ENCODE peak calls at places on chromosomes 13 and 19, in six cellular contexts. R, A, T, E, L and N are unnamed samples.

GRCh38 chr13:42715909-42716308 is 65.5 kb upstream of the FAM216B start:
- DNase-seq in L (no peak), A (no peak), E (no peak), R (no peak), T (no peak), N (no peak)

GRCh38 chr19:628168-628567 is 5.2 kb downstream of the POLRMT start:
- DNase-seq in R (no peak), A (no peak), T (no peak), L (peak), E (no peak), N (no peak)

GRCh38 chr13:63910406-63910957 is 2494.8 kb upstream of the PCDH20 start:
- DNase-seq in E (no peak), T (peak), A (no peak), R (peak), L (no peak), N (no peak)

GRCh38 chr13:33536639-33537425 is 251.3 kb upstream of the STARD13 start:
- DNase-seq in T (no peak), R (peak), E (no peak), L (no peak), A (no peak), N (no peak)

GRCh38 chr13:114043421-114044053 is 69.7 kb upstream of the C13orf46 start:
- DNase-seq in E (no peak), L (peak), R (peak), A (no peak), T (peak), N (no peak)

GRCh38 chr13:99559560-99559959 is 58.3 kb downstream of the TM9SF2 start:
- DNase-seq in L (no peak), E (no peak), T (peak), A (no peak), R (no peak), N (no peak)

GRCh38 chr13:51623473-51623872 is 39.2 kb downstream of the WDFY2 start:
- DNase-seq in R (no peak), A (no peak), L (no peak), E (no peak), T (no peak), N (no peak)

GRCh38 chr19:18020212-18021067 is 12.5 kb downstream of the ARRDC2 start:
- DNase-seq in R (no peak), A (peak), T (peak), L (peak), E (no peak), N (no peak)

GRCh38 chr19:39805120-39805519 is 26.5 kb downstream of the LEUTX start:
- DNase-seq in A (no peak), L (no peak), R (no peak), E (no peak), T (no peak), N (no peak)

GRCh38 chr19:639251-640155 is at the start of gene FGF22:
- DNase-seq in E (no peak), T (peak), R (peak), A (peak), L (peak), N (peak)

GRCh38 chr13:46992383-46992952 is 95.6 kb upstream of the HTR2A start:
- DNase-seq in A (peak), R (peak), L (no peak), E (no peak), T (peak), N (peak)

GRCh38 chr13:80598189-80598588 is 257.3 kb upstream of the SPRY2 start:
- DNase-seq in R (no peak), T (no peak), E (no peak), L (no peak), A (no peak), N (no peak)

GRCh38 chr19:37306383-37306963 is 64.4 kb upstream of the ZNF527 start:
- DNase-seq in A (no peak), R (no peak), T (no peak), L (no peak), E (no peak), N (no peak)

GRCh38 chr13:20607015-20607414 is 40.1 kb downstream of the IFT88 start:
- DNase-seq in A (no peak), T (no peak), L (no peak), R (no peak), E (no peak), N (no peak)

GRCh38 chr13:19981685-19982238 is 23.2 kb downstream of the ZMYM2 start:
- DNase-seq in E (no peak), R (no peak), L (no peak), A (peak), T (no peak), N (no peak)

GRCh38 chr19:17829855-17830566 is 8.7 kb upstream of the INSL3 start:
- DNase-seq in E (no peak), T (no peak), R (peak), L (peak), A (peak), N (peak)

GRCh38 chr13:58843071-58843470 is 1211.5 kb downstream of the PCDH17 start:
- DNase-seq in L (no peak), R (no peak), T (no peak), A (no peak), E (no peak), N (no peak)

GRCh38 chr19:10136936-10137335 is 17.2 kb upstream of the EIF3G start:
- DNase-seq in E (no peak), R (no peak), T (no peak), L (no peak), A (no peak), N (no peak)

GRCh38 chr13:84433024-84433423 is 550.8 kb upstream of the SLITRK1 start:
- DNase-seq in E (no peak), A (no peak), T (no peak), L (no peak), R (no peak), N (no peak)

GRCh38 chr19:35712910-35713845 is 4.6 kb upstream of the KMT2B start:
- DNase-seq in E (peak), R (no peak), T (no peak), A (peak), L (no peak), N (no peak)

GRCh38 chr19:19032420-19033175 is 719 bp downstream of the SUGP2 start:
- DNase-seq in E (peak), L (peak), R (peak), T (peak), A (peak), N (peak)

GRCh38 chr19:48768989-48769713 is 13.8 kb downstream of the FGF21 start:
- DNase-seq in T (peak), R (no peak), E (no peak), A (no peak), L (no peak), N (no peak)

GRCh38 chr13:50149932-50150331 is 134.7 kb downstream of the KCNRG start:
- DNase-seq in T (no peak), A (peak), R (no peak), L (no peak), E (no peak), N (no peak)
- TF ChIP-seq RAD21 in T (no peak), A (no peak), R (no peak), L (no peak), E (no peak), N (no peak)

DNA sequence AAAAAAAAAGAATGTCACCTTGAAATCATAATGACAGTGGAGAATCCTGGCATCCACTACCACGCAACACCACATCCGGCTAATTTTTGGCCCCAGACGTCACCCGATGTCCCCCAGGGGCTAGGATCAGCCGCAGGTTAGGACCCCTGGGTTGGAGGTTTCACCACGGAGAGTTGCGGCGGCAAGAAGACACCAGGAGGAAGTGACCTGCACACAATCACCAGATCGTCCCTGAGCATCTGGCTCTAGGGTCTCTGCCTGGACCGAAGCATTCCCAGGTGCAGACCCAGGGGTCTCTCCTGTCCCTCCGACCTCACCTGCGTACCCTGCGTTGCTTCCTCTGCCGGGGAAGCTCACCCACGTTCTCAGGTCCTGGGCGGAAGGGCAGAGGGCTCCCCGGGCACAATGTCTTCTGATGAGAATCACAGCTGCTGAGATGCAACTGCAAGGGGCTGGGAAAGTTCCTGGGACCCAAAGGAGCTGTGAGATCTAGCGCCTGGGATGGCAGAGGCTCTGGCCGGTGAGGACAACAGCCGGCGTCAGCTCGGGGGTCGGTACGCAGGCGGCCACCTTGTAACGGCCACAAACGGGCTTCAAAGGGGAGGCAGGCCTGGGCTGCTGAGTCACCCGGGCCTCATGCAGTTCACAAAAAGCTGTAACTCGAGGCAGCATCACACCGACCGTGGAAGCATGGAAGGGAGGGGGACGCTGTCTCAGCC is 111.2 kb downstream of the GADD45B start:
- DNase-seq in A (no peak), R (no peak), E (no peak), T (no peak), L (no peak), N (no peak)
- TF ChIP-seq REST in A (no peak), R (no peak), E (no peak), T (no peak), L (no peak), N (no peak)

DNA sequence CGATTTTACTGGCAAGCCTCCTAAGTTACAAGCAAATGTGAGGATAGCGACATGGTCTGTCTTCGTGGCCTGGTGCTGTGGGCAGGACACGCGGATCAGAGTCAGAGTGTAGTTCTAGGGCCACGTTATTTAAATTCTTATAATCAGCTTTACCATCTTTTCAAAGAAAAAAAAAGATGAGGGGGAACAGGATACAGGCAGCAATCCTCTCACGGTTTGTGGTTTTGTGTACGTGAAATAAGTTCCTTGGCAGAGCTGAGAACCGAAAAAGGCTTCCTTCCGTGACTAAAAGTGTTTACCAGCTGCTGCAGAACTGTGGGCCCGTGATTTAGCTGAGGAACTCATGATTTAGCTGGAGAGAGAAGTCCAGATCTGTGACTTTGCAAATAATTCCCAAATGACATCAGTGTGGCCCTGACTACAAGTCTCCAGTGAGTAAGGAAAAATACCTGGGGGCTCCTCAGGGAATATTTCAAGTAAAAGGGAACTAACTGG is 27.2 kb downstream of the RCBTB2 start:
- DNase-seq in E (peak), A (no peak), T (no peak), L (no peak), R (no peak), N (no peak)
- TF ChIP-seq RAD21 in E (peak), A (no peak), T (no peak), L (no peak), R (no peak), N (no peak)

DNA sequence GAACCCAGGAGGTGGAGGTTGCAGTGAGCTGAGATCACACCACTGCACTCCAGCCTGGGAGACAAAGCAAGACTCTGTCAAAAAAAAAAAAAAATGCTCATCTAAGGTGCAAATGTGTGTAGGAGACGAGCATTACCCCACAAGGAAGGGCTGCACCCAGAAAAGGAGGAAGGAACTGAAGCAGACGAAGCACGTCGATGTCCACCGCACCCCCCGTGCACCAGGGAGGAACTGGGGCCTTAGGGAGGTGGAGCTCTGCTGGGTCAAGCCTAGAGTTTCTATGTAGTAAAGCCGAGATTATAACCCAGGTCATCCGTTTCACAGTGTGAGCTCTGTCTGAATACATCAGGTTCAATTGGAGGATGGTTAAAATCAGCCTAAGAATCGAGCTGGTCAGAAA is 1.1 kb downstream of the VSTM1 start:
- DNase-seq in A (no peak), T (no peak), R (no peak), L (no peak), E (no peak), N (no peak)
- TF ChIP-seq REST in A (no peak), T (no peak), R (no peak), L (no peak), E (no peak), N (no peak)

GRCh38 chr19:52665047-52665446 is 26.9 kb upstream of the ZNF83 start:
- DNase-seq in R (no peak), E (no peak), L (no peak), T (no peak), A (peak), N (no peak)

GRCh38 chr19:52662631-52663030 is 24.5 kb upstream of the ZNF83 start:
- DNase-seq in T (no peak), L (no peak), R (no peak), A (no peak), E (no peak), N (peak)

GRCh38 chr19:52665529-52665928 is 27.4 kb upstream of the ZNF83 start:
- DNase-seq in E (no peak), A (peak), T (no peak), L (no peak), R (no peak), N (peak)

GRCh38 chr19:52660981-52661380 is 22.8 kb upstream of the ZNF83 start:
- DNase-seq in R (no peak), T (no peak), A (no peak), E (no peak), L (no peak), N (no peak)

GRCh38 chr19:52664461-52664860 is 26.3 kb upstream of the ZNF83 start:
- DNase-seq in L (peak), T (no peak), E (no peak), A (peak), R (no peak), N (no peak)
- TF ChIP-seq RAD21 in L (no peak), T (no peak), E (no peak), A (no peak), R (no peak), N (no peak)

GRCh38 chr13:66513728-66514127 is 716.4 kb downstream of the PCDH9 start:
- DNase-seq in T (no peak), A (no peak), E (no peak), L (no peak), R (no peak), N (no peak)
- TF ChIP-seq REST in T (no peak), A (no peak), E (no peak), L (no peak), R (no peak), N (no peak)

DNA sequence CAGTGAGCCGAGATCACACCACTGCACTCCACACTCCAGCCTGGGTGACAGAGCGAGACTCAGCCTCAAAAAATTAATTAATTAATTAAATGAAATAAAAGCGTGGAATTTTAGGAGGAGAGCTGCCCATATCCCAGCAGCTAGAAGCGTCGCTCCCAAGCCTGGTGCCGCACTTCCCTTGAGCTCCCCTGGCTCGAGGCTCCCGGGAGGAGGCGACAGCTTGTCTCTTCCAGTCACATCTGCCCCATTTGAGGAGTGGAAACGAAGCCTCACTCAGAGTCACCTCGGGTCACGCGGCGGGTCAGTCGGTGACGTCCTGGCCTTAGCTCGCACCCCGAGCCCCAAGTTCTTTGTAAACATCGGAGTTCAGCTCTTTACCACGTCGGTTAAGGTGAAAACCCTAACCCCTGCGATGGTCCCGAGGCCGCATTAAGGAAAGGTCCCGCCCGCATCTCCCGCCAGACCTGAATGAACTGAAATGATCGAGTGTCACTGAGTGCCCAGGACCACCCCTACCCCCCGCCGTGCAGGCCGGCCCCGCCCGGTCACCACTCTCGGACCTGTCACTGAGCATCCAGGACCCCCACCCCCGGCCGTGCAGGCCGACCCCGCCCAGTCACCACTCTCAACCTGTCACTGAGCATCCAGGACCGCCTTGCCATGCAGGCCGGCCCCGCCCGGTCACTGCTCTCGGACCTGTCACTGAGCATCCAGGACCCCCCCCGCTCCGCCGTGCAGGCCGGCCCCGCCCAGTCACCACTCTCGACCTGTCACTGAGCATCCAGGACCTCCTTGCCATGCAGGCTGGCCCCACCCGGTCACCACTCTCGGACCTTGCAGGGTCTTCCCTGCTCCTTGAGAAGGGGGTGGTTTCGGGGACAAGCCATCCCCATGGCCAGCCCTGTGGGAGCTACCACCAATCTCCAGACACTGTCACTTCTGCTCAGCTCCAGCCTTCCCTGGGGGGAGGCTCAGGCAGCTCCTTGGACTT is 176.9 kb downstream of the KDM4B start:
- DNase-seq in A (no peak), R (no peak), E (no peak), L (no peak), T (no peak), N (no peak)
- TF ChIP-seq RAD21 in A (no peak), R (no peak), E (no peak), L (no peak), T (no peak), N (no peak)

GRCh38 chr13:72180253-72180952 is 313.4 kb upstream of the DACH1 start:
- DNase-seq in A (no peak), L (no peak), E (no peak), T (no peak), R (no peak), N (no peak)
- TF ChIP-seq REST in A (no peak), L (no peak), E (no peak), T (no peak), R (no peak), N (no peak)

DNA sequence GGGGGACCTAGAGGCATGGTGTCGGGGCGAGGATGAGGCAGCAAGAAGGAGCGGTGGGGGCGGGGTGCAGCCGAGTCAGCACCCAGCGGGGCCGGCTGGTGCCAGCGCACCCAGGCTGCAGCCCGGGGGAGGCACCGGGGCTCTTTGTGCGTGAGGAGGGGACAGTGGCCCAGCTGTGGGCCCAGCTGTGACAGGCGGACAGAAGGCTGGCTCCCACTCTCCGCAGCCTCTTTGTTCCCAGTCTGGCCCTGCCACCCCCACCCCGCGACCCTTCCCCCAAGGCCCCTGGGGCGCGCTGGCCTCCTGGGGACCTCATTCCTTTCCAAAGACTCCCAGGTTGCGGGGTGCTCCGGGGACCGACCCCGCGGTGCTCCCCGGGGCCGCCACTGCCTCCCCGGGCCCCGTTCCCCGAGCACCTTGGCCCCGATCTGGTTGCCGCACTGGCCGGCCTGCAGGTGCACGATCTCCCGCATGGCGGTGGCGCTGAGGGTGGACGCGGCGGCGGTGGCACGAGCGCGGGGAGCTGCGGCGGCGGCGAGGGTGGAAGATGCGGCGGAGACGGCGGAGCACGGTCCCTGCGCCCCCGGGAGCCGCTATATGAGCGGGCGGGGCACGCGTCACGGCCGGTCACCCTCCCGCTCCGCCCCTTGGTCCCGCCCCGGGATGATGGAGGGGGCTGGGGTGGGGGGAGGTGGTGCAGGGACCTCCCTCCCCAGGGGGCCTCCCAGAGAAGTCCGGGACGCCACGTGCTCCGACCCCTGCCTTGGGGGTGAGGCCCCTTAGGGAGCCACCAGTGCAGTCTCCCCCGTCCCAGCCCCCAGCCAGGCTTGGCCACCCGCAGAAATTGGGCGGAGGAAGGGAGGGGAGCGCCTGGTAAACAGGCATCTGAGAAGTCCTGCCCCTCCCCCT is at the start of gene TUBB4A:
- DNase-seq in L (peak), A (peak), R (no peak), T (no peak), E (no peak), N (no peak)
- TF ChIP-seq RAD21 in L (no peak), A (no peak), R (no peak), T (no peak), E (no peak), N (no peak)

GRCh38 chr19:51000426-51000825 is 978 bp downstream of the KLK8 start:
- DNase-seq in R (no peak), T (no peak), A (no peak), L (no peak), E (no peak), N (no peak)

GRCh38 chr19:51002542-51003311 is 1.3 kb upstream of the KLK8 start:
- DNase-seq in E (no peak), A (peak), T (no peak), L (peak), R (peak), N (peak)

GRCh38 chr19:51001495-51001894 is at the start of gene KLK8:
- DNase-seq in R (no peak), A (no peak), T (no peak), E (no peak), L (no peak), N (no peak)

GRCh38 chr19:51002101-51002532 is 713 bp upstream of the KLK8 start:
- DNase-seq in L (no peak), E (no peak), R (no peak), A (no peak), T (no peak), N (no peak)

GRCh38 chr19:51000981-51001380 is 423 bp downstream of the KLK8 start:
- DNase-seq in L (no peak), A (peak), R (no peak), E (no peak), T (no peak), N (no peak)
- TF ChIP-seq REST in L (no peak), A (no peak), R (no peak), E (no peak), T (no peak), N (no peak)